ENCODE peak calls at places on chromosome 22, in four cellular contexts. I is fibroblast of mammary gland; A is activated CD4-positive, alpha-beta T cell treated with anti-CD3 and anti-CD28 coated beads, Interleukin-2, amount 10 ng/mL, durations not matched to agents 7 days and 5 days; N is activated T-cell treated with anti-CD3 and anti-CD28 coated beads, Interleukin-2, amount 50 U/mL, for 72 hours. R is an unnamed sample.

GRCh38 chr22:39514373-39514973 is 5.9 kb upstream of the ATF4 start:
- DNase-seq in I (peak; percentile 44), A (peak; percentile 65), N (peak; percentile 50), R (peak; percentile 63)

GRCh38 chr22:40668611-40669390 is 10.5 kb upstream of the MCHR1 start:
- DNase-seq in I (peak; percentile 92), A (no peak), N (peak; percentile 57), R (peak; percentile 71)

GRCh38 chr22:38830026-38830844 is 13.6 kb downstream of the NPTXR start:
- DNase-seq in I (no peak), A (no peak), N (no peak), R (no peak)

GRCh38 chr22:38238519-38239051 is 34.2 kb downstream of the TMEM184B start:
- DNase-seq in I (peak; percentile 82), A (no peak), N (no peak), R (peak; percentile 62)

GRCh38 chr22:20146777-20147176 is 4.1 kb downstream of the CCDC188 start:
- DNase-seq in I (no peak), A (no peak), N (no peak), R (no peak)

GRCh38 chr22:25403284-25403606 is 161.2 kb upstream of the GRK3 start:
- DNase-seq in I (no peak), A (no peak), N (no peak), R (no peak)

GRCh38 chr22:43370045-43370444 is 26.9 kb upstream of the SCUBE1 start:
- DNase-seq in I (no peak), A (no peak), N (no peak), R (no peak)

GRCh38 chr22:49883294-49883640 is 29.6 kb downstream of the ZBED4 start:
- DNase-seq in I (peak; percentile 23), A (no peak), N (no peak), R (no peak)

GRCh38 chr22:35498026-35498425 is 42.6 kb upstream of the RASD2 start:
- DNase-seq in I (no peak), A (no peak), N (no peak), R (no peak)

GRCh38 chr22:37018815-37019308 is 385 bp downstream of the TST start:
- DNase-seq in I (peak; percentile 41), A (no peak), N (no peak), R (peak; percentile 77)

GRCh38 chr22:42984397-42984796 is 30.6 kb downstream of the PACSIN2 start:
- DNase-seq in I (no peak), A (no peak), N (no peak), R (no peak)

GRCh38 chr22:26174280-26174679 is 5.0 kb downstream of the SEZ6L start:
- DNase-seq in I (no peak), A (no peak), N (no peak), R (peak; percentile 18)

GRCh38 chr22:43409046-43409445 is 2.8 kb upstream of the MPPED1 start:
- DNase-seq in I (no peak), A (no peak), N (no peak), R (no peak)

GRCh38 chr22:40008726-40009125 is 14.0 kb downstream of the FAM83F start:
- DNase-seq in I (no peak), A (no peak), N (no peak), R (no peak)

GRCh38 chr22:43101306-43101705 is 9.2 kb upstream of the BIK start:
- DNase-seq in I (no peak), A (no peak), N (no peak), R (no peak)

GRCh38 chr22:47163876-47164513 is 401.5 kb downstream of the TBC1D22A start:
- DNase-seq in I (no peak), A (no peak), N (no peak), R (no peak)

GRCh38 chr22:41382098-41382578 is 396 bp downstream of the TEF start:
- DNase-seq in I (peak; percentile 27), A (peak; percentile 72), N (peak; percentile 65), R (peak; percentile 93)

GRCh38 chr22:42310301-42310981 is 40.0 kb upstream of the TCF20 start:
- DNase-seq in I (no peak), A (no peak), N (no peak), R (no peak)

GRCh38 chr22:50720301-50720845 is 17.6 kb upstream of the ACR start:
- DNase-seq in I (peak; percentile 3), A (no peak), N (no peak), R (peak; percentile 43)

GRCh38 chr22:26718905-26719304 is 61.5 kb downstream of the MIAT start:
- DNase-seq in I (peak; percentile 87), A (no peak), N (no peak), R (peak; percentile 90)

GRCh38 chr22:21067075-21067900 is 21.5 kb downstream of the LRRC74B start:
- DNase-seq in I (no peak), A (no peak), N (no peak), R (no peak)